ENCODE peak calls at places on chromosomes 3 and 15, in eight cellular contexts. X is T-helper 1 cell; V is AML-193; A is stimulated activated CD4-positive, alpha-beta T cell treated with anti-CD3 and anti-CD28 coated beads, Interleukin-1b, Interleukin-23, amount 100 ng/mL, for 24 hours; H is CD4-positive, alpha-beta T cell; Y is neural progenitor cell; E is T-helper 2 cell; O is activated T-cell treated with anti-CD3 and anti-CD28 coated beads for 4 hours. J is an unnamed sample.

GRCh38 chr3:52453496-52454234 is at the start of gene TNNC1:
- DNase-seq in X (no peak), V (no peak), A (no peak), H (no peak), Y (peak), E (no peak), O (no peak), J (no peak)

GRCh38 chr3:43086460-43087165 is 19.3 kb downstream of the POMGNT2 start:
- DNase-seq in X (no peak), V (no peak), A (no peak), H (no peak), Y (no peak), E (no peak), O (no peak), J (no peak)

GRCh38 chr3:21893250-21893649 is 142.2 kb upstream of the ZNF385D start:
- DNase-seq in X (no peak), V (no peak), A (no peak), H (no peak), Y (no peak), E (no peak), O (no peak), J (no peak)

GRCh38 chr15:95018888-95019545 is 787.7 kb downstream of the MCTP2 start:
- DNase-seq in X (no peak), V (no peak), A (no peak), H (no peak), Y (no peak), E (no peak), O (no peak), J (no peak)

GRCh38 chr3:160368804-160369203 is 30.2 kb downstream of the IFT80 start:
- DNase-seq in X (no peak), V (peak), A (no peak), H (no peak), Y (no peak), E (no peak), O (no peak), J (no peak)

GRCh38 chr3:45507820-45508317 is 86.7 kb upstream of the LIMD1 start:
- DNase-seq in X (no peak), V (no peak), A (no peak), H (no peak), Y (peak), E (no peak), O (no peak), J (peak)

GRCh38 chr3:127699098-127699945 is 26.6 kb downstream of the ABTB1 start:
- DNase-seq in X (no peak), V (no peak), A (no peak), H (no peak), Y (no peak), E (no peak), O (no peak), J (peak)

GRCh38 chr3:106611841-106612240 is 743.0 kb upstream of the CBLB start:
- DNase-seq in X (no peak), V (no peak), A (no peak), H (no peak), Y (no peak), E (no peak), O (no peak), J (no peak)

GRCh38 chr3:46824561-46824960 is 38.7 kb downstream of the MYL3 start:
- DNase-seq in X (no peak), V (no peak), A (no peak), H (no peak), Y (peak), E (no peak), O (no peak), J (no peak)

GRCh38 chr3:149660462-149660861 is 2.6 kb upstream of the WWTR1 start:
- DNase-seq in X (no peak), V (no peak), A (no peak), H (no peak), Y (no peak), E (no peak), O (no peak), J (no peak)

GRCh38 chr3:127042634-127043033 is 59.7 kb downstream of the PLXNA1 start:
- DNase-seq in X (no peak), V (no peak), A (no peak), H (no peak), Y (no peak), E (no peak), O (no peak), J (no peak)

GRCh38 chr15:44536298-44536961 is 517 bp upstream of the EIF3J start:
- DNase-seq in X (no peak), V (peak), A (no peak), H (no peak), Y (peak), E (no peak), O (no peak), J (peak)

GRCh38 chr3:48280883-48281282 is 40.0 kb downstream of the ZNF589 start:
- DNase-seq in X (no peak), V (no peak), A (no peak), H (no peak), Y (no peak), E (no peak), O (no peak), J (no peak)

GRCh38 chr15:75927601-75928000 is 23.9 kb downstream of the FBXO22 start:
- DNase-seq in X (no peak), V (no peak), A (no peak), H (no peak), Y (no peak), E (no peak), O (no peak), J (no peak)

GRCh38 chr3:10189557-10190374 is 25.0 kb downstream of the IRAK2 start:
- DNase-seq in X (peak), V (peak), A (no peak), H (peak), Y (no peak), E (no peak), O (no peak), J (no peak)

GRCh38 chr3:59641169-59641914 is 591.5 kb upstream of the CFAP20DC start:
- DNase-seq in X (no peak), V (no peak), A (no peak), H (no peak), Y (no peak), E (no peak), O (no peak), J (no peak)

GRCh38 chr15:100781061-100781960 is 98.3 kb upstream of the ALDH1A3 start:
- DNase-seq in X (no peak), V (no peak), A (no peak), H (no peak), Y (peak), E (no peak), O (no peak), J (no peak)

GRCh38 chr3:79247367-79248103 is 520.3 kb downstream of the ROBO1 start:
- DNase-seq in X (no peak), V (no peak), A (no peak), H (no peak), Y (peak), E (no peak), O (no peak), J (no peak)

GRCh38 chr3:134030382-134030753 is 643 bp upstream of the SLCO2A1 start:
- DNase-seq in X (no peak), V (no peak), A (no peak), H (no peak), Y (peak), E (no peak), O (no peak), J (no peak)

GRCh38 chr15:38991126-38991525 is 426.5 kb upstream of the RASGRP1 start:
- DNase-seq in X (no peak), V (no peak), A (no peak), H (no peak), Y (peak), E (no peak), O (no peak), J (no peak)

GRCh38 chr15:78716651-78717050 is 75.6 kb upstream of the CHRNB4 start:
- DNase-seq in X (no peak), V (no peak), A (no peak), H (no peak), Y (no peak), E (no peak), O (no peak), J (no peak)

GRCh38 chr15:90315276-90315982 is 36.7 kb upstream of the ZNF774 start:
- DNase-seq in X (no peak), V (no peak), A (no peak), H (no peak), Y (no peak), E (no peak), O (no peak), J (no peak)

GRCh38 chr15:97114900-97115763 is 784.6 kb downstream of the NR2F2 start:
- DNase-seq in X (no peak), V (no peak), A (no peak), H (no peak), Y (no peak), E (no peak), O (no peak), J (no peak)

GRCh38 chr3:29065211-29065785 is 215.6 kb upstream of the RBMS3 start:
- DNase-seq in X (no peak), V (no peak), A (no peak), H (no peak), Y (peak), E (no peak), O (no peak), J (peak)

GRCh38 chr3:150443331-150443741 is 35.2 kb downstream of the TSC22D2 start:
- DNase-seq in X (no peak), V (no peak), A (no peak), H (no peak), Y (no peak), E (no peak), O (no peak), J (no peak)

GRCh38 chr3:36893137-36893557 is 51.7 kb downstream of the TRANK1 start:
- DNase-seq in X (peak), V (peak), A (no peak), H (peak), Y (no peak), E (no peak), O (no peak), J (no peak)

GRCh38 chr15:25930931-25931330 is 67.8 kb upstream of the ATP10A start:
- DNase-seq in X (no peak), V (no peak), A (no peak), H (no peak), Y (no peak), E (no peak), O (no peak), J (no peak)

GRCh38 chr3:89113887-89114840 is 6.7 kb downstream of the EPHA3 start:
- DNase-seq in X (no peak), V (no peak), A (no peak), H (no peak), Y (peak), E (no peak), O (no peak), J (no peak)

GRCh38 chr15:72912121-72912520 is 128.6 kb upstream of the ADPGK start:
- DNase-seq in X (no peak), V (no peak), A (no peak), H (no peak), Y (no peak), E (no peak), O (no peak), J (no peak)

GRCh38 chr15:63157891-63158431 is 684 bp upstream of the RPS27L start:
- DNase-seq in X (peak), V (peak), A (no peak), H (no peak), Y (peak), E (no peak), O (no peak), J (peak)

GRCh38 chr3:41111011-41111410 is 88.3 kb upstream of the CTNNB1 start:
- DNase-seq in X (no peak), V (peak), A (no peak), H (no peak), Y (no peak), E (no peak), O (no peak), J (no peak)

GRCh38 chr3:129416408-129416807 is 12.0 kb downstream of the EFCAB12 start:
- DNase-seq in X (no peak), V (no peak), A (no peak), H (no peak), Y (no peak), E (no peak), O (no peak), J (no peak)

GRCh38 chr15:80081390-80081789 is 21.9 kb downstream of the ZFAND6 start:
- DNase-seq in X (no peak), V (peak), A (no peak), H (no peak), Y (no peak), E (no peak), O (no peak), J (no peak)

GRCh38 chr15:77773903-77774302 is 141.2 kb upstream of the LINGO1 start:
- DNase-seq in X (no peak), V (no peak), A (no peak), H (no peak), Y (no peak), E (no peak), O (no peak), J (no peak)

GRCh38 chr3:47266709-47267489 is 15.7 kb downstream of the KIF9 start:
- DNase-seq in X (no peak), V (peak), A (peak), H (peak), Y (no peak), E (no peak), O (peak), J (peak)

J was measured in brain pericyte.